ENCODE peak calls at places on chromosomes 2 and 18, in eight cellular contexts. One of them, this sample, is unnamed.

GRCh38 chr18:32588191-32588590 is 117.5 kb upstream of the GAREM1 start:
- DNase-seq in upper lobe of right lung: no peak
- DNase-seq in activated T-helper 1 cell treated with anti-CD3 and anti-CD28 coated beads, Interleukin-12 subunit alpha, Interleukin-12 subunit beta, Interleukin-2, Interleukin-4 antibody, amounts not matched to agents 30 ng/mL and 10 ng/mL and 1 ng/mL, durations not matched to agents 14 hours and 24 hours and 36 hours: no peak
- DNase-seq in MV-4-11: no peak
- DNase-seq in SW 1271: no peak
- DNase-seq in NCI-H1105 treated with DMSO at 0.1 percent for 48 hours: no peak
- DNase-seq in AG04449: no peak
- DNase-seq in sigmoid colon: no peak
- DNase-seq in this sample: no peak

GRCh38 chr2:74532222-74532621 is 2.5 kb downstream of the HTRA2 start:
- DNase-seq in sigmoid colon: no peak
- DNase-seq in upper lobe of right lung: no peak
- DNase-seq in MV-4-11: peak; percentile 68
- DNase-seq in activated T-helper 1 cell treated with anti-CD3 and anti-CD28 coated beads, Interleukin-12 subunit alpha, Interleukin-12 subunit beta, Interleukin-2, Interleukin-4 antibody, amounts not matched to agents 30 ng/mL and 10 ng/mL and 1 ng/mL, durations not matched to agents 14 hours and 24 hours and 36 hours: no peak
- DNase-seq in SW 1271: no peak
- DNase-seq in NCI-H1105 treated with DMSO at 0.1 percent for 48 hours: no peak
- DNase-seq in AG04449: no peak
- DNase-seq in this sample: no peak

GRCh38 chr2:234995332-234996007 is 43.7 kb downstream of the SH3BP4 start:
- DNase-seq in NCI-H1105 treated with DMSO at 0.1 percent for 48 hours: no peak
- DNase-seq in activated T-helper 1 cell treated with anti-CD3 and anti-CD28 coated beads, Interleukin-12 subunit alpha, Interleukin-12 subunit beta, Interleukin-2, Interleukin-4 antibody, amounts not matched to agents 30 ng/mL and 10 ng/mL and 1 ng/mL, durations not matched to agents 14 hours and 24 hours and 36 hours: no peak
- DNase-seq in AG04449: no peak
- DNase-seq in sigmoid colon: peak; percentile 54
- DNase-seq in SW 1271: no peak
- DNase-seq in MV-4-11: no peak
- DNase-seq in upper lobe of right lung: no peak
- DNase-seq in this sample: no peak

GRCh38 chr2:185268651-185269050 is 470.0 kb upstream of the FSIP2 start:
- DNase-seq in NCI-H1105 treated with DMSO at 0.1 percent for 48 hours: no peak
- DNase-seq in activated T-helper 1 cell treated with anti-CD3 and anti-CD28 coated beads, Interleukin-12 subunit alpha, Interleukin-12 subunit beta, Interleukin-2, Interleukin-4 antibody, amounts not matched to agents 30 ng/mL and 10 ng/mL and 1 ng/mL, durations not matched to agents 14 hours and 24 hours and 36 hours: no peak
- DNase-seq in upper lobe of right lung: no peak
- DNase-seq in MV-4-11: no peak
- DNase-seq in sigmoid colon: no peak
- DNase-seq in AG04449: no peak
- DNase-seq in SW 1271: no peak
- DNase-seq in this sample: no peak

GRCh38 chr2:156883828-156884615 is 373.5 kb upstream of the GALNT5 start:
- DNase-seq in AG04449: no peak
- DNase-seq in upper lobe of right lung: no peak
- DNase-seq in NCI-H1105 treated with DMSO at 0.1 percent for 48 hours: no peak
- DNase-seq in MV-4-11: no peak
- DNase-seq in activated T-helper 1 cell treated with anti-CD3 and anti-CD28 coated beads, Interleukin-12 subunit alpha, Interleukin-12 subunit beta, Interleukin-2, Interleukin-4 antibody, amounts not matched to agents 30 ng/mL and 10 ng/mL and 1 ng/mL, durations not matched to agents 14 hours and 24 hours and 36 hours: no peak
- DNase-seq in sigmoid colon: no peak
- DNase-seq in SW 1271: no peak
- DNase-seq in this sample: no peak

GRCh38 chr2:24919100-24919976 is 699 bp downstream of the ADCY3 start:
- DNase-seq in sigmoid colon: no peak
- DNase-seq in AG04449: no peak
- DNase-seq in upper lobe of right lung: no peak
- DNase-seq in NCI-H1105 treated with DMSO at 0.1 percent for 48 hours: peak; percentile 26
- DNase-seq in MV-4-11: no peak
- DNase-seq in SW 1271: no peak
- DNase-seq in activated T-helper 1 cell treated with anti-CD3 and anti-CD28 coated beads, Interleukin-12 subunit alpha, Interleukin-12 subunit beta, Interleukin-2, Interleukin-4 antibody, amounts not matched to agents 30 ng/mL and 10 ng/mL and 1 ng/mL, durations not matched to agents 14 hours and 24 hours and 36 hours: peak; percentile 52
- DNase-seq in this sample: no peak

GRCh38 chr2:60339286-60339685 is 214.2 kb downstream of the BCL11A start:
- DNase-seq in AG04449: no peak
- DNase-seq in activated T-helper 1 cell treated with anti-CD3 and anti-CD28 coated beads, Interleukin-12 subunit alpha, Interleukin-12 subunit beta, Interleukin-2, Interleukin-4 antibody, amounts not matched to agents 30 ng/mL and 10 ng/mL and 1 ng/mL, durations not matched to agents 14 hours and 24 hours and 36 hours: no peak
- DNase-seq in SW 1271: no peak
- DNase-seq in upper lobe of right lung: no peak
- DNase-seq in sigmoid colon: no peak
- DNase-seq in NCI-H1105 treated with DMSO at 0.1 percent for 48 hours: no peak
- DNase-seq in MV-4-11: no peak
- DNase-seq in this sample: no peak

GRCh38 chr2:204234879-204235278 is 298.3 kb downstream of the ICOS start:
- DNase-seq in MV-4-11: no peak
- DNase-seq in upper lobe of right lung: no peak
- DNase-seq in AG04449: no peak
- DNase-seq in sigmoid colon: no peak
- DNase-seq in SW 1271: no peak
- DNase-seq in activated T-helper 1 cell treated with anti-CD3 and anti-CD28 coated beads, Interleukin-12 subunit alpha, Interleukin-12 subunit beta, Interleukin-2, Interleukin-4 antibody, amounts not matched to agents 30 ng/mL and 10 ng/mL and 1 ng/mL, durations not matched to agents 14 hours and 24 hours and 36 hours: no peak
- DNase-seq in NCI-H1105 treated with DMSO at 0.1 percent for 48 hours: no peak
- DNase-seq in this sample: no peak

GRCh38 chr2:186445506-186445905 is 40.6 kb upstream of the ZC3H15 start:
- DNase-seq in MV-4-11: no peak
- DNase-seq in SW 1271: no peak
- DNase-seq in upper lobe of right lung: no peak
- DNase-seq in AG04449: no peak
- DNase-seq in sigmoid colon: no peak
- DNase-seq in activated T-helper 1 cell treated with anti-CD3 and anti-CD28 coated beads, Interleukin-12 subunit alpha, Interleukin-12 subunit beta, Interleukin-2, Interleukin-4 antibody, amounts not matched to agents 30 ng/mL and 10 ng/mL and 1 ng/mL, durations not matched to agents 14 hours and 24 hours and 36 hours: no peak
- DNase-seq in NCI-H1105 treated with DMSO at 0.1 percent for 48 hours: no peak
- DNase-seq in this sample: no peak

GRCh38 chr2:226223704-226224103 is 575.9 kb downstream of the IRS1 start:
- DNase-seq in AG04449: no peak
- DNase-seq in SW 1271: no peak
- DNase-seq in activated T-helper 1 cell treated with anti-CD3 and anti-CD28 coated beads, Interleukin-12 subunit alpha, Interleukin-12 subunit beta, Interleukin-2, Interleukin-4 antibody, amounts not matched to agents 30 ng/mL and 10 ng/mL and 1 ng/mL, durations not matched to agents 14 hours and 24 hours and 36 hours: no peak
- DNase-seq in sigmoid colon: no peak
- DNase-seq in MV-4-11: no peak
- DNase-seq in upper lobe of right lung: no peak
- DNase-seq in NCI-H1105 treated with DMSO at 0.1 percent for 48 hours: no peak
- DNase-seq in this sample: no peak

GRCh38 chr18:2027026-2027425 is 544.3 kb downstream of the METTL4 start:
- DNase-seq in SW 1271: no peak
- DNase-seq in activated T-helper 1 cell treated with anti-CD3 and anti-CD28 coated beads, Interleukin-12 subunit alpha, Interleukin-12 subunit beta, Interleukin-2, Interleukin-4 antibody, amounts not matched to agents 30 ng/mL and 10 ng/mL and 1 ng/mL, durations not matched to agents 14 hours and 24 hours and 36 hours: no peak
- DNase-seq in sigmoid colon: no peak
- DNase-seq in MV-4-11: no peak
- DNase-seq in AG04449: no peak
- DNase-seq in upper lobe of right lung: no peak
- DNase-seq in NCI-H1105 treated with DMSO at 0.1 percent for 48 hours: no peak
- DNase-seq in this sample: no peak

GRCh38 chr18:79552696-79553095 is 126.9 kb upstream of the CTDP1 start:
- DNase-seq in MV-4-11: no peak
- DNase-seq in AG04449: no peak
- DNase-seq in sigmoid colon: no peak
- DNase-seq in upper lobe of right lung: peak; percentile 52
- DNase-seq in activated T-helper 1 cell treated with anti-CD3 and anti-CD28 coated beads, Interleukin-12 subunit alpha, Interleukin-12 subunit beta, Interleukin-2, Interleukin-4 antibody, amounts not matched to agents 30 ng/mL and 10 ng/mL and 1 ng/mL, durations not matched to agents 14 hours and 24 hours and 36 hours: no peak
- DNase-seq in NCI-H1105 treated with DMSO at 0.1 percent for 48 hours: no peak
- DNase-seq in SW 1271: no peak
- DNase-seq in this sample: no peak

GRCh38 chr18:6086731-6087130 is 191.4 kb upstream of the TMEM200C start:
- DNase-seq in MV-4-11: no peak
- DNase-seq in activated T-helper 1 cell treated with anti-CD3 and anti-CD28 coated beads, Interleukin-12 subunit alpha, Interleukin-12 subunit beta, Interleukin-2, Interleukin-4 antibody, amounts not matched to agents 30 ng/mL and 10 ng/mL and 1 ng/mL, durations not matched to agents 14 hours and 24 hours and 36 hours: no peak
- DNase-seq in upper lobe of right lung: no peak
- DNase-seq in NCI-H1105 treated with DMSO at 0.1 percent for 48 hours: no peak
- DNase-seq in AG04449: no peak
- DNase-seq in SW 1271: no peak
- DNase-seq in sigmoid colon: no peak
- DNase-seq in this sample: no peak

GRCh38 chr18:54531402-54532065 is 59.5 kb upstream of the DYNAP start:
- DNase-seq in sigmoid colon: no peak
- DNase-seq in SW 1271: no peak
- DNase-seq in upper lobe of right lung: no peak
- DNase-seq in AG04449: no peak
- DNase-seq in activated T-helper 1 cell treated with anti-CD3 and anti-CD28 coated beads, Interleukin-12 subunit alpha, Interleukin-12 subunit beta, Interleukin-2, Interleukin-4 antibody, amounts not matched to agents 30 ng/mL and 10 ng/mL and 1 ng/mL, durations not matched to agents 14 hours and 24 hours and 36 hours: no peak
- DNase-seq in NCI-H1105 treated with DMSO at 0.1 percent for 48 hours: no peak
- DNase-seq in MV-4-11: no peak
- DNase-seq in this sample: no peak

GRCh38 chr2:201362396-201362795 is 5.3 kb upstream of the FLACC1 start:
- DNase-seq in upper lobe of right lung: no peak
- DNase-seq in NCI-H1105 treated with DMSO at 0.1 percent for 48 hours: no peak
- DNase-seq in sigmoid colon: no peak
- DNase-seq in activated T-helper 1 cell treated with anti-CD3 and anti-CD28 coated beads, Interleukin-12 subunit alpha, Interleukin-12 subunit beta, Interleukin-2, Interleukin-4 antibody, amounts not matched to agents 30 ng/mL and 10 ng/mL and 1 ng/mL, durations not matched to agents 14 hours and 24 hours and 36 hours: no peak
- DNase-seq in SW 1271: no peak
- DNase-seq in AG04449: no peak
- DNase-seq in MV-4-11: no peak
- DNase-seq in this sample: no peak

GRCh38 chr18:70330887-70331286 is 42.0 kb downstream of the SOCS6 start:
- DNase-seq in upper lobe of right lung: no peak
- DNase-seq in activated T-helper 1 cell treated with anti-CD3 and anti-CD28 coated beads, Interleukin-12 subunit alpha, Interleukin-12 subunit beta, Interleukin-2, Interleukin-4 antibody, amounts not matched to agents 30 ng/mL and 10 ng/mL and 1 ng/mL, durations not matched to agents 14 hours and 24 hours and 36 hours: no peak
- DNase-seq in NCI-H1105 treated with DMSO at 0.1 percent for 48 hours: no peak
- DNase-seq in MV-4-11: no peak
- DNase-seq in sigmoid colon: no peak
- DNase-seq in SW 1271: no peak
- DNase-seq in AG04449: no peak
- DNase-seq in this sample: no peak